ENCODE peak calls at places on chromosomes 12 and 14, in eight cellular contexts. G is A549, P is left lung, V is choroid plexus epithelial cell, M is skeletal muscle cell, Z is MM.1S, K is PC-3, Q is SK-N-SH. I is an unnamed sample.

GRCh38 chr12:102095677-102096263 is 24.1 kb downstream of the NUP37 start:
- DNase-seq in G (peak), P (no peak), V (peak), M (peak), Z (peak), K (peak), Q (peak), I (peak)

GRCh38 chr12:6295187-6295811 is 15.2 kb upstream of the PLEKHG6 start:
- DNase-seq in G (peak), P (no peak), V (peak), M (no peak), Z (no peak), K (peak), Q (peak), I (no peak)

GRCh38 chr14:65639216-65639615 is 226.7 kb downstream of the FUT8 start:
- DNase-seq in G (peak), P (no peak), V (peak), M (no peak), Z (no peak), K (peak), Q (no peak), I (no peak)

GRCh38 chr12:116319851-116320621 is 42.5 kb upstream of the MED13L start:
- DNase-seq in G (no peak), P (no peak), V (peak), M (peak), Z (peak), K (peak), Q (peak), I (no peak)

GRCh38 chr12:50402270-50403000 is 1.8 kb downstream of the LARP4 start:
- DNase-seq in G (no peak), P (no peak), V (no peak), M (no peak), Z (no peak), K (peak), Q (no peak), I (no peak)

GRCh38 chr12:18400186-18400585 is 138.9 kb downstream of the PIK3C2G start:
- DNase-seq in G (no peak), P (no peak), V (peak), M (peak), Z (no peak), K (no peak), Q (no peak), I (no peak)

GRCh38 chr12:95551305-95551704 is at the start of gene USP44:
- DNase-seq in G (no peak), P (no peak), V (no peak), M (no peak), Z (no peak), K (no peak), Q (no peak), I (peak)

GRCh38 chr12:59453461-59453860 is 142.4 kb upstream of the SLC16A7 start:
- DNase-seq in G (no peak), P (no peak), V (no peak), M (peak), Z (no peak), K (no peak), Q (no peak), I (no peak)

GRCh38 chr12:79407671-79408622 is 282.8 kb downstream of the PAWR start:
- DNase-seq in G (peak), P (no peak), V (peak), M (peak), Z (peak), K (peak), Q (no peak), I (peak)

GRCh38 chr14:61472801-61473376 is 151.5 kb downstream of the PRKCH start:
- DNase-seq in G (no peak), P (no peak), V (no peak), M (no peak), Z (no peak), K (no peak), Q (no peak), I (peak)

GRCh38 chr12:1282670-1283361 is 291.8 kb downstream of the ERC1 start:
- DNase-seq in G (no peak), P (no peak), V (peak), M (no peak), Z (no peak), K (no peak), Q (no peak), I (no peak)

GRCh38 chr12:2507811-2508210 is 287.0 kb upstream of the FKBP4 start:
- DNase-seq in G (no peak), P (no peak), V (no peak), M (no peak), Z (no peak), K (no peak), Q (no peak), I (no peak)

GRCh38 chr14:34981743-34982420 is 910 bp upstream of the SRP54 start:
- DNase-seq in G (peak), P (no peak), V (peak), M (peak), Z (peak), K (peak), Q (peak), I (peak)

GRCh38 chr12:132761032-132761910 is at the start of gene ANKLE2:
- DNase-seq in G (peak), P (peak), V (peak), M (peak), Z (peak), K (peak), Q (peak), I (peak)

GRCh38 chr14:68458840-68459469 is 333.9 kb downstream of the ZFP36L1 start:
- DNase-seq in G (peak), P (no peak), V (peak), M (peak), Z (no peak), K (peak), Q (peak), I (no peak)

GRCh38 chr12:124665516-124665915 is 98.1 kb upstream of the NCOR2 start:
- DNase-seq in G (no peak), P (no peak), V (peak), M (no peak), Z (no peak), K (no peak), Q (no peak), I (no peak)

GRCh38 chr14:93136009-93136408 is 20.3 kb upstream of the ITPK1 start:
- DNase-seq in G (no peak), P (no peak), V (no peak), M (no peak), Z (no peak), K (no peak), Q (no peak), I (no peak)

GRCh38 chr12:39329876-39330275 is 113.0 kb downstream of the KIF21A start:
- DNase-seq in G (no peak), P (no peak), V (no peak), M (no peak), Z (no peak), K (no peak), Q (no peak), I (no peak)

GRCh38 chr14:93969082-93969828 is 7.1 kb downstream of the ASB2 start:
- DNase-seq in G (no peak), P (no peak), V (no peak), M (no peak), Z (no peak), K (no peak), Q (no peak), I (no peak)

GRCh38 chr14:30375280-30375892 is 183.6 kb upstream of the G2E3 start:
- DNase-seq in G (peak), P (no peak), V (peak), M (no peak), Z (peak), K (peak), Q (peak), I (peak)

GRCh38 chr12:64120568-64120967 is 101.5 kb downstream of the KICS2 start:
- DNase-seq in G (no peak), P (no peak), V (no peak), M (no peak), Z (no peak), K (peak), Q (no peak), I (no peak)

GRCh38 chr12:110577717-110578521 is 5.2 kb downstream of the PPTC7 start:
- DNase-seq in G (peak), P (no peak), V (peak), M (peak), Z (no peak), K (peak), Q (no peak), I (no peak)

GRCh38 chr12:102093319-102093718 is 26.6 kb downstream of the NUP37 start:
- DNase-seq in G (no peak), P (no peak), V (peak), M (no peak), Z (no peak), K (no peak), Q (no peak), I (no peak)

GRCh38 chr14:56874375-56874774 is 64.1 kb upstream of the OTX2 start:
- DNase-seq in G (peak), P (no peak), V (no peak), M (no peak), Z (no peak), K (peak), Q (no peak), I (peak)

GRCh38 chr12:81644503-81644902 is 114.6 kb downstream of the PPFIA2 start:
- DNase-seq in G (peak), P (no peak), V (peak), M (peak), Z (peak), K (peak), Q (peak), I (peak)

GRCh38 chr12:51269174-51270066 is 795 bp downstream of the SMAGP start:
- DNase-seq in G (peak), P (peak), V (peak), M (no peak), Z (peak), K (peak), Q (peak), I (no peak)

GRCh38 chr14:39267592-39268112 is 33.9 kb downstream of the MIA2 start:
- DNase-seq in G (no peak), P (no peak), V (peak), M (no peak), Z (peak), K (peak), Q (no peak), I (no peak)

GRCh38 chr12:57237952-57238853 is 8.7 kb downstream of the SHMT2 start:
- DNase-seq in G (no peak), P (peak), V (no peak), M (no peak), Z (no peak), K (no peak), Q (peak), I (no peak)

GRCh38 chr14:91835197-91835919 is 32.0 kb downstream of the TC2N start:
- DNase-seq in G (no peak), P (no peak), V (no peak), M (no peak), Z (no peak), K (no peak), Q (no peak), I (peak)

GRCh38 chr12:71439613-71440392 is at the start of gene LGR5:
- DNase-seq in G (peak), P (peak), V (peak), M (no peak), Z (no peak), K (peak), Q (peak), I (no peak)

GRCh38 chr12:40054554-40055226 is 51.2 kb downstream of the SLC2A13 start:
- DNase-seq in G (peak), P (no peak), V (peak), M (peak), Z (no peak), K (peak), Q (no peak), I (no peak)

GRCh38 chr12:51128905-51129304 is 44.0 kb downstream of the TFCP2 start:
- DNase-seq in G (no peak), P (no peak), V (peak), M (no peak), Z (peak), K (no peak), Q (no peak), I (no peak)

GRCh38 chr12:6264402-6265037 is 46.0 kb upstream of the PLEKHG6 start:
- DNase-seq in G (no peak), P (no peak), V (peak), M (no peak), Z (no peak), K (no peak), Q (no peak), I (no peak)

GRCh38 chr12:116339800-116340371 is 62.4 kb upstream of the MED13L start:
- DNase-seq in G (no peak), P (no peak), V (no peak), M (no peak), Z (no peak), K (no peak), Q (no peak), I (no peak)

GRCh38 chr12:31895449-31896150 is 63.6 kb upstream of the RESF1 start:
- DNase-seq in G (no peak), P (no peak), V (no peak), M (no peak), Z (peak), K (no peak), Q (no peak), I (no peak)

GRCh38 chr12:130874696-130875095 is 2.8 kb downstream of the RAN start:
- DNase-seq in G (no peak), P (no peak), V (no peak), M (no peak), Z (no peak), K (no peak), Q (no peak), I (no peak)

GRCh38 chr12:11753151-11753501 is 103.7 kb downstream of the ETV6 start:
- DNase-seq in G (no peak), P (no peak), V (no peak), M (no peak), Z (peak), K (no peak), Q (no peak), I (peak)

GRCh38 chr12:11746940-11747716 is 97.7 kb downstream of the ETV6 start:
- DNase-seq in G (no peak), P (no peak), V (no peak), M (no peak), Z (no peak), K (no peak), Q (no peak), I (no peak)

GRCh38 chr12:11752403-11753150 is 103.1 kb downstream of the ETV6 start:
- DNase-seq in G (no peak), P (no peak), V (no peak), M (no peak), Z (no peak), K (no peak), Q (no peak), I (no peak)

GRCh38 chr12:11747969-11748368 is 98.5 kb downstream of the ETV6 start:
- DNase-seq in G (no peak), P (no peak), V (no peak), M (no peak), Z (no peak), K (no peak), Q (no peak), I (no peak)

GRCh38 chr12:11749943-11750690 is 100.6 kb downstream of the ETV6 start:
- DNase-seq in G (no peak), P (peak), V (no peak), M (no peak), Z (peak), K (no peak), Q (no peak), I (no peak)
- H3K4me3 ChIP-seq in G (no peak), P (no peak), V (no peak), M (no peak), Z (peak), K (no peak), Q (no peak), I (no peak)

GRCh38 chr12:69117566-69118266 is 121.7 kb upstream of the CPSF6 start:
- DNase-seq in G (no peak), P (no peak), V (no peak), M (no peak), Z (no peak), K (no peak), Q (no peak), I (no peak)
- H3K4me3 ChIP-seq in G (no peak), P (no peak), V (no peak), M (no peak), Z (no peak), K (no peak), Q (no peak), I (no peak)

GRCh38 chr12:89461649-89462612 is 62.7 kb downstream of the GALNT4 start:
- DNase-seq in G (peak), P (no peak), V (peak), M (no peak), Z (peak), K (peak), Q (peak), I (peak)

GRCh38 chr12:89456565-89456964 is 68.0 kb downstream of the GALNT4 start:
- DNase-seq in G (no peak), P (no peak), V (no peak), M (no peak), Z (no peak), K (no peak), Q (no peak), I (no peak)

GRCh38 chr12:89464974-89465592 is 59.5 kb downstream of the GALNT4 start:
- DNase-seq in G (no peak), P (no peak), V (no peak), M (no peak), Z (no peak), K (peak), Q (no peak), I (no peak)

GRCh38 chr12:89461190-89461589 is 63.4 kb downstream of the GALNT4 start:
- DNase-seq in G (no peak), P (no peak), V (peak), M (no peak), Z (no peak), K (no peak), Q (no peak), I (no peak)
- H3K4me3 ChIP-seq in G (no peak), P (no peak), V (peak), M (no peak), Z (no peak), K (no peak), Q (no peak), I (no peak)

DNA sequence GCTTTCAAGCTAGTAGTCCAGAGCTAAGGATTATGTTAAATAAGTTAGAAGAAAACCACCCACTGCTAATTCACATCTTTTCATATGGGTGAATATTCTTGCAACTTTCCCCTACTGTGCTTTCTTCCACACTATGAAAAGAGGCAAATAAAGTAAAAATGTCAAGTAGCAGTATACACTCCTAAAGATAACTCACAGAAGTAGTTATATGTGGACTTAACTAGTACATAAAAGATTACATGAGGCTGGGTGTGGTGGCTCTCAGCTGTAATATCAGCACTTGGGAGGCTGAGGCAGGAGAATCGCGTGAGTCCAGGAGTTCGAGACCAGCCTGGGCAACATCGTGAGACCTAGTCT is 501.1 kb upstream of the RGS6 start:
- DNase-seq in G (no peak), P (no peak), V (no peak), M (no peak), Z (no peak), K (no peak), Q (no peak), I (no peak)
- H3K4me3 ChIP-seq in G (no peak), P (no peak), V (no peak), M (no peak), Z (no peak), K (no peak), Q (no peak), I (no peak)

DNA sequence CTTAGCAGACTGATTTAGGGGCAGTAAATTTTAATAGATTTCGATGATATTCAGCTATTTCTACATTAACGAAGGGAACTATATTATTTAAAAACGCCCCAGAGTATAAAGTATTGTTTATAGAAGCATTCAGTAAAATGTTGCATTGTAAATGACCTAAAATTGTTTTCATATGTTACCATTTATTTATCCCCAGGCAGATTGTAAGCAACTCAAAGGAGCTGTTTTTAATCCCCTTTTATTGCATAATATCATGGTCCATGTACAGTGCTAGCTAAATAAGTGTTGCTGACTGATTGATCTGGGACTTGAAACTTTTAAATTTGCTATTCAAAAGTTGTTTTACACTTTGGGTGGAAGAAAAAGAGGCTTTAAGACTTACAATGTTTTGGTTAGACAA is 199.0 kb upstream of the SLC38A2 start:
- DNase-seq in G (no peak), P (no peak), V (no peak), M (no peak), Z (no peak), K (no peak), Q (no peak), I (no peak)
- H3K4me3 ChIP-seq in G (no peak), P (no peak), V (no peak), M (no peak), Z (no peak), K (no peak), Q (no peak), I (no peak)

GRCh38 chr12:54009171-54010052 is 627 bp downstream of the HOXC8 start:
- DNase-seq in G (peak), P (no peak), V (no peak), M (no peak), Z (no peak), K (peak), Q (peak), I (no peak)

GRCh38 chr12:54010053-54010971 is 1.5 kb downstream of the HOXC8 start:
- DNase-seq in G (no peak), P (no peak), V (no peak), M (no peak), Z (no peak), K (no peak), Q (no peak), I (no peak)

GRCh38 chr12:54012631-54013398 is 4.0 kb downstream of the HOXC8 start:
- DNase-seq in G (peak), P (no peak), V (no peak), M (no peak), Z (no peak), K (peak), Q (no peak), I (no peak)

GRCh38 chr12:54011665-54012532 is 3.1 kb downstream of the HOXC8 start:
- DNase-seq in G (no peak), P (no peak), V (no peak), M (no peak), Z (no peak), K (no peak), Q (no peak), I (no peak)

GRCh38 chr12:54010972-54011664 is 2.3 kb downstream of the HOXC8 start:
- DNase-seq in G (no peak), P (no peak), V (no peak), M (no peak), Z (no peak), K (no peak), Q (no peak), I (no peak)
- H3K4me3 ChIP-seq in G (no peak), P (no peak), V (no peak), M (peak), Z (no peak), K (peak), Q (no peak), I (no peak)